ENCODE peak calls at places on chromosomes 4 and X, in seven cellular contexts. X is T1000, I is NCI-H2081, N is T-helper 2 cell, O is endothelial cell, P is tibial artery, V is HFF-Myc. C is an unnamed sample.
A peak's percentile ranks its signal among the peaks of the same experiment; 100 is the strongest.

GRCh38 chr4:121842862-121843261 is 19.2 kb upstream of the CCNA2 start:
- DNase-seq in X (no peak), I (no peak), N (no peak), O (no peak), P (no peak), V (no peak), C (no peak)

GRCh38 chrX:130770615-130771014 is 132.4 kb downstream of the ENOX2 start:
- DNase-seq in X (no peak), I (no peak), N (no peak), O (no peak), P (no peak), V (peak; percentile 47), C (no peak)

GRCh38 chr4:114472269-114473032 is 126.2 kb upstream of the UGT8 start:
- DNase-seq in X (no peak), I (no peak), N (no peak), O (no peak), P (no peak), V (no peak), C (no peak)

GRCh38 chr4:99710681-99711345 is 53.2 kb upstream of the C4orf54 start:
- DNase-seq in X (no peak), I (no peak), N (no peak), O (no peak), P (no peak), V (no peak), C (no peak)

GRCh38 chr4:8414377-8414776 is 26.1 kb downstream of the ACOX3 start:
- DNase-seq in X (no peak), I (no peak), N (peak; percentile 26), O (no peak), P (no peak), V (no peak), C (no peak)

GRCh38 chr4:112514449-112515277 is 1.3 kb downstream of the NEUROG2 start:
- DNase-seq in X (peak; percentile 35), I (no peak), N (no peak), O (peak; percentile 21), P (no peak), V (no peak), C (peak; percentile 60)

GRCh38 chr4:120481711-120482110 is 415.1 kb upstream of the MAD2L1 start:
- DNase-seq in X (no peak), I (no peak), N (no peak), O (no peak), P (no peak), V (no peak), C (no peak)

GRCh38 chr4:113905301-113905700 is 74.1 kb downstream of the ARSJ start:
- DNase-seq in X (no peak), I (no peak), N (no peak), O (no peak), P (no peak), V (no peak), C (no peak)

GRCh38 chrX:136214551-136214950 is 36.6 kb downstream of the MAP7D3 start:
- DNase-seq in X (peak; percentile 17), I (no peak), N (no peak), O (no peak), P (no peak), V (peak; percentile 68), C (peak; percentile 12)

GRCh38 chr4:2343476-2343875 is 75.0 kb downstream of the ZFYVE28 start:
- DNase-seq in X (no peak), I (no peak), N (no peak), O (no peak), P (peak; percentile 34), V (no peak), C (no peak)

GRCh38 chrX:44042731-44043130 is 69.5 kb upstream of the NDP start:
- DNase-seq in X (no peak), I (no peak), N (no peak), O (no peak), P (no peak), V (no peak), C (no peak)

GRCh38 chr4:36317731-36318130 is 36.3 kb downstream of the DTHD1 start:
- DNase-seq in X (no peak), I (no peak), N (no peak), O (no peak), P (no peak), V (no peak), C (no peak)

GRCh38 chrX:138756234-138756633 is 44.7 kb upstream of the FGF13 start:
- DNase-seq in X (no peak), I (no peak), N (no peak), O (peak; percentile 36), P (peak; percentile 58), V (no peak), C (peak; percentile 75)

GRCh38 chr4:60314367-60314766 is 885.8 kb upstream of the ADGRL3 start:
- DNase-seq in X (no peak), I (no peak), N (no peak), O (no peak), P (no peak), V (no peak), C (no peak)

GRCh38 chr4:38242822-38243384 is 282.7 kb downstream of the PTTG2 start:
- DNase-seq in X (no peak), I (no peak), N (no peak), O (no peak), P (no peak), V (no peak), C (peak; percentile 53)

GRCh38 chr4:95469617-95470016 is 79.2 kb downstream of the UNC5C start:
- DNase-seq in X (no peak), I (no peak), N (no peak), O (no peak), P (no peak), V (no peak), C (no peak)

C was measured in left kidney.